ENCODE peak calls at places on chromosomes 16 and 17, in four cellular contexts. One of them, this sample, is unnamed.

GRCh38 chr16:21121150-21121549 is 29.5 kb downstream of the DNAH3 start:
- DNase-seq in A549: no peak
- DNase-seq in GM12878: no peak
- DNase-seq in K562: no peak
- DNase-seq in this sample: no peak

GRCh38 chr16:2524339-2524938 is 4.3 kb downstream of the AMDHD2 start:
- DNase-seq in A549: no peak
- DNase-seq in GM12878: no peak
- DNase-seq in K562: no peak
- DNase-seq in this sample: no peak

GRCh38 chr16:10136916-10137315 is 45.3 kb downstream of the GRIN2A start:
- DNase-seq in A549: no peak
- DNase-seq in GM12878: no peak
- DNase-seq in K562: no peak
- DNase-seq in this sample: no peak

GRCh38 chr17:76789235-76789788 is 51.4 kb downstream of the MFSD11 start:
- DNase-seq in A549: no peak
- DNase-seq in GM12878: no peak
- DNase-seq in K562: peak
- DNase-seq in this sample: no peak

GRCh38 chr16:25217921-25218320 is 1.2 kb downstream of the AQP8 start:
- DNase-seq in A549: no peak
- DNase-seq in GM12878: no peak
- DNase-seq in K562: no peak
- DNase-seq in this sample: no peak

GRCh38 chr17:50527155-50527762 is 5.3 kb upstream of the EPN3 start:
- DNase-seq in A549: no peak
- DNase-seq in GM12878: no peak
- DNase-seq in K562: no peak
- DNase-seq in this sample: no peak

GRCh38 chr17:81870155-81870977 is 771 bp downstream of the ARHGDIA start:
- DNase-seq in A549: no peak
- DNase-seq in GM12878: no peak
- DNase-seq in K562: peak
- DNase-seq in this sample: peak

GRCh38 chr16:28875134-28876015 is 2.9 kb upstream of the ATP2A1 start:
- DNase-seq in A549: no peak
- DNase-seq in GM12878: no peak
- DNase-seq in K562: peak
- DNase-seq in this sample: no peak

GRCh38 chr16:10876799-10877341 is at the start of gene CIITA:
- DNase-seq in A549: no peak
- DNase-seq in GM12878: peak
- DNase-seq in K562: peak
- DNase-seq in this sample: peak

GRCh38 chr16:87924041-87924851 is 12.1 kb downstream of the CA5A start:
- DNase-seq in A549: no peak
- DNase-seq in GM12878: peak
- DNase-seq in K562: no peak
- DNase-seq in this sample: no peak

GRCh38 chr16:10729104-10729503 is 14.5 kb upstream of the NUBP1 start:
- DNase-seq in A549: no peak
- DNase-seq in GM12878: no peak
- DNase-seq in K562: no peak
- DNase-seq in this sample: no peak

GRCh38 chr16:7025616-7026190 is 306.9 kb upstream of the RBFOX1 start:
- DNase-seq in A549: peak
- DNase-seq in GM12878: no peak
- DNase-seq in K562: peak
- DNase-seq in this sample: no peak

GRCh38 chr17:16521070-16521727 is 29.2 kb upstream of the LRRC75A start:
- DNase-seq in A549: peak
- DNase-seq in GM12878: peak
- DNase-seq in K562: peak
- DNase-seq in this sample: peak

GRCh38 chr16:69186642-69187386 is at the start of gene SNTB2:
- DNase-seq in A549: peak
- DNase-seq in GM12878: peak
- DNase-seq in K562: peak
- DNase-seq in this sample: peak

GRCh38 chr17:70855401-70856054 is 686.2 kb downstream of the KCNJ2 start:
- DNase-seq in A549: no peak
- DNase-seq in GM12878: no peak
- DNase-seq in K562: no peak
- DNase-seq in this sample: peak

GRCh38 chr17:12620200-12620720 is 45.4 kb upstream of the MYOCD start:
- DNase-seq in A549: no peak
- DNase-seq in GM12878: no peak
- DNase-seq in K562: no peak
- DNase-seq in this sample: peak

GRCh38 chr16:65667013-65667578 is 545.2 kb upstream of the CDH11 start:
- DNase-seq in A549: no peak
- DNase-seq in GM12878: no peak
- DNase-seq in K562: peak
- DNase-seq in this sample: peak

GRCh38 chr16:30369091-30369937 is 980 bp downstream of the TBC1D10B start:
- DNase-seq in A549: no peak
- DNase-seq in GM12878: no peak
- DNase-seq in K562: no peak
- DNase-seq in this sample: no peak

GRCh38 chr17:50902768-50903353 is 36.7 kb upstream of the TOB1 start:
- DNase-seq in A549: no peak
- DNase-seq in GM12878: no peak
- DNase-seq in K562: no peak
- DNase-seq in this sample: no peak

GRCh38 chr17:50830994-50831393 is 4.4 kb upstream of the WFIKKN2 start:
- DNase-seq in A549: no peak
- DNase-seq in GM12878: no peak
- DNase-seq in K562: no peak
- DNase-seq in this sample: no peak

GRCh38 chr16:67014641-67015315 is 14.2 kb upstream of the CBFB start:
- DNase-seq in A549: no peak
- DNase-seq in GM12878: no peak
- DNase-seq in K562: no peak
- DNase-seq in this sample: no peak

GRCh38 chr17:3792481-3792880 is 8.5 kb downstream of the ITGAE start:
- DNase-seq in A549: no peak
- DNase-seq in GM12878: no peak
- DNase-seq in K562: no peak
- DNase-seq in this sample: no peak

GRCh38 chr16:87160752-87161337 is 156.3 kb downstream of the C16orf95 start:
- DNase-seq in A549: no peak
- DNase-seq in GM12878: no peak
- DNase-seq in K562: no peak
- DNase-seq in this sample: no peak

GRCh38 chr17:58403312-58403711 is 14.0 kb downstream of the RNF43 start:
- DNase-seq in A549: no peak
- DNase-seq in GM12878: no peak
- DNase-seq in K562: no peak
- DNase-seq in this sample: no peak

GRCh38 chr16:12613131-12613991 is 190.3 kb downstream of the CPPED1 start:
- DNase-seq in A549: peak
- DNase-seq in GM12878: peak
- DNase-seq in K562: peak
- DNase-seq in this sample: peak

GRCh38 chr16:11989238-11990160 is 13.0 kb downstream of the SNX29 start:
- DNase-seq in A549: no peak
- DNase-seq in GM12878: no peak
- DNase-seq in K562: no peak
- DNase-seq in this sample: no peak

GRCh38 chr17:9932481-9932880 is 27.4 kb upstream of the RCVRN start:
- DNase-seq in A549: no peak
- DNase-seq in GM12878: no peak
- DNase-seq in K562: no peak
- DNase-seq in this sample: peak

GRCh38 chr16:48676836-48677235 is 66.9 kb upstream of the N4BP1 start:
- DNase-seq in A549: no peak
- DNase-seq in GM12878: no peak
- DNase-seq in K562: no peak
- DNase-seq in this sample: peak

GRCh38 chr17:75864448-75864871 is 9.3 kb upstream of the WBP2 start:
- DNase-seq in A549: no peak
- DNase-seq in GM12878: peak
- DNase-seq in K562: peak
- DNase-seq in this sample: peak

GRCh38 chr17:8662973-8663372 is 32.4 kb upstream of the MYH10 start:
- DNase-seq in A549: no peak
- DNase-seq in GM12878: no peak
- DNase-seq in K562: no peak
- DNase-seq in this sample: no peak

DNA sequence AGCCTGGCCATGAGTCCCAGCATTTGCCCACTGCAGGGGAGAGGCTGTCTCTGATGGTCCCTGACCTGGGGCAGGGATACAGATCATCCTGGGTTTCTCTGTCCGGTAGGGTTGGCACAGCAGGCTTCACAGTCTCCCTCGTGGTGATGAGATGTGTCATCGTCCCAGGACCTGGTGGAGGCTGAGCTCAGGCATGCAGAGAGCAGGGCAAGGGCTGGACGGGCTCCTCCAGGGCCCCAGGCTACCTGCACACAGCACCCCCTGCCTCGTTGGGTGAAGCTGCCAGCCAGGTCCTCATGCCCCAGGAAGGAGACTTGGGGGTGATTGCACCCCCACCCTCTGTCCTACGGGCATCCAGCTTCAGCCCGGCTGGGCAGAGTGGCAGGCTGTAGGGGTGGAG is 155.8 kb upstream of the GSE1 start:
- DNase-seq in A549: no peak
- DNase-seq in GM12878: no peak
- DNase-seq in K562: no peak
- DNase-seq in this sample: no peak
- TF ChIP-seq RAD21 in A549: no peak
- TF ChIP-seq RAD21 in GM12878: no peak
- TF ChIP-seq RAD21 in K562: no peak
- TF ChIP-seq RAD21 in this sample: no peak

DNA sequence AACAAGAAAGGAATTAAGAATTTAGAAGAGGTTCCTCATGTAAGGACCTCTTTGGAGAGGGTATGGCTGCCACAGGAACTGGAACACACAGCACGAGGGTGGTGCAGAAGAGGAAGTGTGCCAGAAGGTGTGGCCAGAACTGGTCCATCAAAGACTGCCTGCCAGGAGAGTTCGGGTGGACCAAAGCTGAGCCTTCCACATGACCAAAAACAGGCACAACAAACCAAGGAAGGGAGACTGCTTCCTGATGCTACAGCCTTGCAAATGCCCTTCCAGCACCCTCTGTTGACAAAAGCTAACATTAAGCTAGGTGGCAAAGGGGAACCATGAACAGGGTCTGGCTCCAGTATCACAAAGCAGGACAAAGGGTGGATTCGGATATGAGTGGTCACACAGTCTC is 125.8 kb upstream of the TMEM97 start:
- DNase-seq in A549: no peak
- DNase-seq in GM12878: no peak
- DNase-seq in K562: no peak
- DNase-seq in this sample: no peak
- TF ChIP-seq ELK1 in A549: no peak
- TF ChIP-seq ELK1 in GM12878: no peak
- TF ChIP-seq ELK1 in K562: no peak
- TF ChIP-seq ELK1 in this sample: no peak

DNA sequence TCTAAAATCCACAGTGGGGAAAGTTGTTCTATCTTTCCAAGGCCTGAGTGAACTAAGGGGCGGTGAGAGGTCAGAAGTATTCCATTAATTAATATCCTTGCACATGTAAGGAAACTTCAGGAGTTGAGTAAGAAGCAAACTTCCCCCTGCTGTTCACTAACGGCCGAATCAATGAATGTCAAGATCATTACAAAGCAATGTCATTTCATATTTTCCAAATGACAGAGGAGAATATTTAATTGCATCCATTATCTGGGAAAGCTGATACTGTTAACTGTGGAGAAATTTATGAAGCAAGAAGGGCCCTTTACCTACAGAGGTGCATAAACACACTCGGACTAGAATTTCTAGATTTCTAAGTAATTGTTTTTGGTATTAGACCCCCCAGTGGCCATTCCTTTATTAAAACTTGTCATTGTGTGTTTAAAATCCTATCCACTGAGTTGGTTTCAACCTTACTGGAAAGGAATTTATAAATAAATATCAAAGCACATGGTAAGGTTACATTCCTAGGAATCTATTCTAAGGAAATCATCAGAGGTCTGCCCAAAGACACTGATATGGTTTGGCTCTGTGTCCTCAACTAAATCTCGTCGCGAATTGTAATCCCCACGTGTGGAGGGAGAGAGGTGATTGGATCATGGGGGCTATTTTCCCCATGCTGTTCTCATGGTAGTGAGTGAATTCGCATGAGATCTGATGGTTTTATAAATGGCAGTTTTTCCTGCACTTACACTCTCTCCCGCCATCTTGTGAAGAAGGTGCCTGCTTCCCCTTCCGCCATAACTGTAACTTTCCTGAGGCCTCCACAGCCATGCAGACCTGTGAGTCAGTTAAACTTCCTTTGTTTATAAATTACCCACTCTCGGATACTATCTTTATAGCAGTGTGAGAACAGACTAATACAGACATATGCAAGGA is 20.4 kb upstream of the SMURF2 start:
- DNase-seq in A549: no peak
- DNase-seq in GM12878: no peak
- DNase-seq in K562: no peak
- DNase-seq in this sample: peak
- TF ChIP-seq RAD21 in A549: no peak
- TF ChIP-seq RAD21 in GM12878: no peak
- TF ChIP-seq RAD21 in K562: no peak
- TF ChIP-seq RAD21 in this sample: peak

GRCh38 chr16:78200623-78201096 is 101.2 kb downstream of the WWOX start:
- DNase-seq in A549: no peak
- DNase-seq in GM12878: no peak
- DNase-seq in K562: no peak
- DNase-seq in this sample: no peak

GRCh38 chr16:78206623-78207223 is 107.3 kb downstream of the WWOX start:
- DNase-seq in A549: no peak
- DNase-seq in GM12878: no peak
- DNase-seq in K562: no peak
- DNase-seq in this sample: no peak

GRCh38 chr16:78210305-78210704 is 110.9 kb downstream of the WWOX start:
- DNase-seq in A549: no peak
- DNase-seq in GM12878: no peak
- DNase-seq in K562: no peak
- DNase-seq in this sample: peak

GRCh38 chr16:78200023-78200389 is 100.6 kb downstream of the WWOX start:
- DNase-seq in A549: no peak
- DNase-seq in GM12878: no peak
- DNase-seq in K562: no peak
- DNase-seq in this sample: no peak

DNA sequence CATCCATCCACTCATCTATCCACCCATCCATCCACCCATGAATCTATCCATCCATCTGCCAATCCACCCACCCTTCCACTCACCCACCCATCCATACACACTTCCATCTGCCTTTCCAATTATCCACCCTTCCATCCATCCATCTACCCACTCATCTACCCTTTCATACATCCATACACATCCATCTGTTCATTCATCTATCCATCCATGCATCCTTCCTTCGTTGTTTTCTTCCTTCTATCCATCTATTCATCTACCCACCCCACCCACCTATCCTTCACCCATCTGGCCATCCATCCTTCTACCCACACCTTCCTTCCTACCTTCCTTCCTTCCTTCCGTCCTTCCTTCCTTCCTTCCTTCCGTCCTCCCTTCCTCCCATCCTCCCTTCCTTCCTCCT is 106.1 kb downstream of the WWOX start:
- DNase-seq in A549: no peak
- DNase-seq in GM12878: no peak
- DNase-seq in K562: no peak
- DNase-seq in this sample: no peak
- TF ChIP-seq ELK1 in A549: no peak
- TF ChIP-seq ELK1 in GM12878: no peak
- TF ChIP-seq ELK1 in K562: no peak
- TF ChIP-seq ELK1 in this sample: no peak

This sample was measured in IMR-90.